ENCODE peak calls at places on chromosome 9, in six cellular contexts. H is EH, W is NCI-H1417, L is T-helper 1 cell, G is GM06990, V is NCI-H460. E is an unnamed sample.

GRCh38 chr9:35749515-35750255 is 598 bp downstream of the RGP1 start:
- DNase-seq in L (peak), H (peak), G (no peak), W (no peak), V (no peak), E (no peak)

GRCh38 chr9:35553670-35554543 is 51.2 kb upstream of the TESK1 start:
- DNase-seq in W (peak), H (peak), V (peak), G (no peak), L (peak), E (peak)

GRCh38 chr9:72872718-72873117 is 80.1 kb downstream of the ALDH1A1 start:
- DNase-seq in H (no peak), W (peak), V (no peak), G (no peak), L (no peak), E (no peak)

GRCh38 chr9:133967024-133967741 is 24.9 kb downstream of the VAV2 start:
- DNase-seq in W (no peak), L (no peak), H (peak), G (no peak), V (no peak), E (peak)

GRCh38 chr9:35277649-35278359 is 116.0 kb downstream of the UNC13B start:
- DNase-seq in V (peak), W (no peak), H (peak), G (no peak), L (no peak), E (peak)

GRCh38 chr9:125774106-125774505 is 26.9 kb downstream of the PBX3 start:
- DNase-seq in H (no peak), G (no peak), W (no peak), V (no peak), L (no peak), E (no peak)

GRCh38 chr9:23663536-23663935 is 162.5 kb downstream of the ELAVL2 start:
- DNase-seq in H (no peak), G (no peak), L (no peak), W (no peak), V (no peak), E (no peak)

GRCh38 chr9:35367451-35367850 is 122.5 kb upstream of the RUSC2 start:
- DNase-seq in V (no peak), H (peak), G (no peak), W (no peak), L (no peak), E (peak)

GRCh38 chr9:92342825-92343488 is 17.2 kb downstream of the CENPP start:
- DNase-seq in H (peak), V (no peak), G (no peak), W (no peak), L (no peak), E (peak)

GRCh38 chr9:22171691-22172090 is 162.6 kb upstream of the CDKN2B start:
- DNase-seq in L (no peak), G (no peak), V (no peak), W (no peak), H (no peak), E (no peak)

GRCh38 chr9:131402073-131402472 is 8.2 kb downstream of the PRRC2B start:
- DNase-seq in G (no peak), V (no peak), L (no peak), H (peak), W (no peak), E (no peak)

GRCh38 chr9:104346645-104347175 is 157.4 kb upstream of the OR13F1 start:
- DNase-seq in V (no peak), H (no peak), W (no peak), G (no peak), L (no peak), E (peak)

GRCh38 chr9:121222524-121223171 is 21.0 kb upstream of the RAB14 start:
- DNase-seq in W (peak), L (no peak), H (peak), G (no peak), V (peak), E (peak)

E was measured in choroid plexus epithelial cell.